ENCODE peak calls at places on chromosomes 2 and 18, in four cellular contexts. One of them, this sample, is unnamed.

GRCh38 chr2:211928186-211928585 is 610.4 kb downstream of the ERBB4 start:
- DNase-seq in spleen: no peak
- DNase-seq in effector memory CD4-positive, alpha-beta T cell: no peak
- DNase-seq in CD8-positive, alpha-beta T cell: no peak
- DNase-seq in this sample: no peak

GRCh38 chr2:17643031-17643615 is 102.6 kb downstream of the VSNL1 start:
- DNase-seq in spleen: no peak
- DNase-seq in effector memory CD4-positive, alpha-beta T cell: no peak
- DNase-seq in CD8-positive, alpha-beta T cell: no peak
- DNase-seq in this sample: no peak

GRCh38 chr2:3399829-3400228 is 20.3 kb downstream of the TRAPPC12 start:
- DNase-seq in spleen: no peak
- DNase-seq in effector memory CD4-positive, alpha-beta T cell: no peak
- DNase-seq in CD8-positive, alpha-beta T cell: no peak
- DNase-seq in this sample: no peak

GRCh38 chr2:49954074-49954473 is 799.8 kb upstream of the FSHR start:
- DNase-seq in spleen: no peak
- DNase-seq in effector memory CD4-positive, alpha-beta T cell: no peak
- DNase-seq in CD8-positive, alpha-beta T cell: no peak
- DNase-seq in this sample: no peak

GRCh38 chr2:43121915-43122314 is 104.5 kb downstream of the ZFP36L2 start:
- DNase-seq in spleen: no peak
- DNase-seq in effector memory CD4-positive, alpha-beta T cell: no peak
- DNase-seq in CD8-positive, alpha-beta T cell: no peak
- DNase-seq in this sample: no peak

GRCh38 chr2:62501794-62502500 is 4.0 kb downstream of the TMEM17 start:
- DNase-seq in spleen: no peak
- DNase-seq in effector memory CD4-positive, alpha-beta T cell: no peak
- DNase-seq in CD8-positive, alpha-beta T cell: no peak
- DNase-seq in this sample: no peak

GRCh38 chr2:121071058-121071504 is 213.9 kb downstream of the TFCP2L1 start:
- DNase-seq in spleen: no peak
- DNase-seq in effector memory CD4-positive, alpha-beta T cell: no peak
- DNase-seq in CD8-positive, alpha-beta T cell: no peak
- DNase-seq in this sample: no peak

GRCh38 chr2:165778653-165779451 is 15.2 kb downstream of the GALNT3 start:
- DNase-seq in spleen: no peak
- DNase-seq in effector memory CD4-positive, alpha-beta T cell: no peak
- DNase-seq in CD8-positive, alpha-beta T cell: no peak
- DNase-seq in this sample: no peak

GRCh38 chr18:62420151-62420512 is 95.0 kb downstream of the TNFRSF11A start:
- DNase-seq in spleen: no peak
- DNase-seq in effector memory CD4-positive, alpha-beta T cell: no peak
- DNase-seq in CD8-positive, alpha-beta T cell: no peak
- DNase-seq in this sample: no peak

GRCh38 chr2:9373047-9373446 is 50.3 kb downstream of the ITGB1BP1 start:
- DNase-seq in spleen: no peak
- DNase-seq in effector memory CD4-positive, alpha-beta T cell: no peak
- DNase-seq in CD8-positive, alpha-beta T cell: no peak
- DNase-seq in this sample: no peak

GRCh38 chr2:57759131-57759530 is 287.5 kb upstream of the VRK2 start:
- DNase-seq in spleen: no peak
- DNase-seq in effector memory CD4-positive, alpha-beta T cell: no peak
- DNase-seq in CD8-positive, alpha-beta T cell: no peak
- DNase-seq in this sample: no peak

DNA sequence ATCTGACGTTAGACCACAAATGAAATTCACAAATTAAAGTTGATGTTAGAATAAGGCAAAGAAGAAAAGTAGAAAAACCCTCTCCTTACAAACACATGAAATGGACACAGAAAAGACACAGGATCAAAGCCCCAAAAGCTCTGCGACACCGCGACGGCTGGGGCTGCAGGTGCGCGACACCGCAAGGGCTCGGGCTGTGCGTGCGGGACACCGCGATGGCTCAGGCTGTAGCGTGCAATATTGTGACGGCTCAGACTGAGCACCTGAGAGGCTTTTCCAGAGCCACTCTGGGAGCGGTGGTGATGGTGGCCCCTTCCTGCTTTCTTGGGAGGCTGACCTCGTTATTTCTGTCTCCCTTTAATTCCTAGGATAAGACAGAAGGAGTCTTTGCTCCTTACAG is 256.9 kb downstream of the TWIST2 start:
- DNase-seq in spleen: no peak
- DNase-seq in effector memory CD4-positive, alpha-beta T cell: no peak
- DNase-seq in CD8-positive, alpha-beta T cell: no peak
- DNase-seq in this sample: no peak
- H3K36me3 ChIP-seq in spleen: peaks cover 100% of the 10 kb centered on the region
- H3K36me3 ChIP-seq in effector memory CD4-positive, alpha-beta T cell: peaks cover 88% of the 10 kb centered on the region
- H3K36me3 ChIP-seq in CD8-positive, alpha-beta T cell: peaks cover 29% of the 10 kb centered on the region
- H3K36me3 ChIP-seq in this sample: peaks cover 80% of the 10 kb centered on the region

GRCh38 chr18:23668731-23669130 is 6.0 kb upstream of the ANKRD29 start:
- DNase-seq in spleen: no peak
- DNase-seq in effector memory CD4-positive, alpha-beta T cell: no peak
- DNase-seq in CD8-positive, alpha-beta T cell: no peak
- DNase-seq in this sample: no peak
- H3K4me3 ChIP-seq in spleen: no peak overlapping the region
- H3K4me3 ChIP-seq in effector memory CD4-positive, alpha-beta T cell: no peak overlapping the region
- H3K4me3 ChIP-seq in CD8-positive, alpha-beta T cell: no peak overlapping the region
- H3K4me3 ChIP-seq in this sample: no peak overlapping the region

GRCh38 chr2:241225983-241226382 is 37.5 kb downstream of the ANO7 start:
- DNase-seq in spleen: no peak
- DNase-seq in effector memory CD4-positive, alpha-beta T cell: no peak
- DNase-seq in CD8-positive, alpha-beta T cell: no peak
- DNase-seq in this sample: no peak
- H3K36me3 ChIP-seq in spleen: peaks cover 59% of the 10 kb centered on the region
- H3K36me3 ChIP-seq in effector memory CD4-positive, alpha-beta T cell: peaks cover 31% of the 10 kb centered on the region
- H3K36me3 ChIP-seq in CD8-positive, alpha-beta T cell: peaks cover 29% of the 10 kb centered on the region
- H3K36me3 ChIP-seq in this sample: peaks cover 34% of the 10 kb centered on the region

GRCh38 chr2:159605441-159606178 is 10.7 kb downstream of the BAZ2B start:
- DNase-seq in spleen: no peak
- DNase-seq in effector memory CD4-positive, alpha-beta T cell: no peak
- DNase-seq in CD8-positive, alpha-beta T cell: no peak
- DNase-seq in this sample: no peak

GRCh38 chr2:159604159-159604558 is 12.2 kb downstream of the BAZ2B start:
- DNase-seq in spleen: no peak
- DNase-seq in effector memory CD4-positive, alpha-beta T cell: no peak
- DNase-seq in CD8-positive, alpha-beta T cell: no peak
- DNase-seq in this sample: no peak

GRCh38 chr2:159608108-159608507 is 8.2 kb downstream of the BAZ2B start:
- DNase-seq in spleen: no peak
- DNase-seq in effector memory CD4-positive, alpha-beta T cell: no peak
- DNase-seq in CD8-positive, alpha-beta T cell: no peak
- DNase-seq in this sample: no peak

GRCh38 chr2:159608723-159609308 is 7.5 kb downstream of the BAZ2B start:
- DNase-seq in spleen: no peak
- DNase-seq in effector memory CD4-positive, alpha-beta T cell: no peak
- DNase-seq in CD8-positive, alpha-beta T cell: no peak
- DNase-seq in this sample: no peak

GRCh38 chr2:159606287-159606686 is 10.1 kb downstream of the BAZ2B start:
- DNase-seq in spleen: no peak
- DNase-seq in effector memory CD4-positive, alpha-beta T cell: no peak
- DNase-seq in CD8-positive, alpha-beta T cell: no peak
- DNase-seq in this sample: no peak
- H3K4me3 ChIP-seq in spleen: no peak overlapping the region
- H3K4me3 ChIP-seq in effector memory CD4-positive, alpha-beta T cell: no peak overlapping the region
- H3K4me3 ChIP-seq in CD8-positive, alpha-beta T cell: no peak overlapping the region
- H3K4me3 ChIP-seq in this sample: no peak overlapping the region

GRCh38 chr18:6955304-6955703 is 162.3 kb downstream of the LAMA1 start:
- DNase-seq in spleen: no peak
- DNase-seq in effector memory CD4-positive, alpha-beta T cell: no peak
- DNase-seq in CD8-positive, alpha-beta T cell: no peak
- DNase-seq in this sample: no peak
- H3K36me3 ChIP-seq in spleen: no peaks in the 10 kb centered on the region
- H3K36me3 ChIP-seq in effector memory CD4-positive, alpha-beta T cell: no peaks in the 10 kb centered on the region
- H3K36me3 ChIP-seq in CD8-positive, alpha-beta T cell: no peaks in the 10 kb centered on the region
- H3K36me3 ChIP-seq in this sample: no peaks in the 10 kb centered on the region

DNA sequence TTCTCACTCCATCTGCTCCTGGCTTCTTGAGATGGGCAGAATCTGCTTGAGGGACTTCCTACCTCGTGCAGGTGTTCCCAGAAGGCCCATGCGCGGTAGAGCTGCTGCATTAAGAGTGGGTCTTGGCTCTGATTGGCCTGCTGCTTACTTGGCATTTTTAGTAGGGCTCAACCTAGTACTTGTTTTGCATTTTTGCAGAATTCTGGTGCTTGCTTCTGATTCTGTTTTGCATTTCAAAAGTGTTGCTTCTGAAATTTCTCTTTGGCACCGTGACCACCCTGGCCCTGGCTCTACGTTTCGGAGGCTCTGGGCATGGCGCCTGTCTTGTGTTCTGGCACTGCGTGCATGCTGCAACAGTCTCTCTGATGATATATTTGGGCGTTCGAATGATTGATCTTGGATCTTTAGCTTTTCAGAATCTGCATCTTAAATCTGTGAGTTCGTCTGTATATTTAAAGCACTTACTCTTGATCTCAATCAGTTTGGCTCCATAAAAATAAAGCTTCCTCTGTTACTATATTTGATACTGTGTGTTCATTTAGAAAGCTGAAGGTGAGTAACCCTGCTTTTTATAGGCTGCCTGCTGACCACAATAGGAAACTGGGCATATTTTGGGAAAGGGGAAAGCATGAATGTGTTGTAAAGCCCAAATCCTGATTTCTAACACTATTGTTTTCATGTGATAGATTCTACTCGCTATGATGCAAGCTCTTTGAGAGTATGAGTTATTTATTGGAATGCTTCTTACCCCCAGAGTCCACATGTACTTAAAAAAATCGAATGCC is 22.2 kb downstream of the EFR3B start:
- DNase-seq in spleen: no peak
- DNase-seq in effector memory CD4-positive, alpha-beta T cell: no peak
- DNase-seq in CD8-positive, alpha-beta T cell: no peak
- DNase-seq in this sample: no peak
- H3K4me3 ChIP-seq in spleen: no peak overlapping the region
- H3K4me3 ChIP-seq in effector memory CD4-positive, alpha-beta T cell: no peak overlapping the region
- H3K4me3 ChIP-seq in CD8-positive, alpha-beta T cell: no peak overlapping the region
- H3K4me3 ChIP-seq in this sample: no peak overlapping the region

GRCh38 chr2:239096676-239097427 is 249.0 kb downstream of the TWIST2 start:
- DNase-seq in spleen: no peak
- DNase-seq in effector memory CD4-positive, alpha-beta T cell: no peak
- DNase-seq in CD8-positive, alpha-beta T cell: no peak
- DNase-seq in this sample: no peak
- H3K36me3 ChIP-seq in spleen: peaks cover 96% of the 10 kb centered on the region
- H3K36me3 ChIP-seq in effector memory CD4-positive, alpha-beta T cell: peaks cover 40% of the 10 kb centered on the region
- H3K36me3 ChIP-seq in CD8-positive, alpha-beta T cell: peaks cover 11% of the 10 kb centered on the region
- H3K36me3 ChIP-seq in this sample: peaks cover 50% of the 10 kb centered on the region

DNA sequence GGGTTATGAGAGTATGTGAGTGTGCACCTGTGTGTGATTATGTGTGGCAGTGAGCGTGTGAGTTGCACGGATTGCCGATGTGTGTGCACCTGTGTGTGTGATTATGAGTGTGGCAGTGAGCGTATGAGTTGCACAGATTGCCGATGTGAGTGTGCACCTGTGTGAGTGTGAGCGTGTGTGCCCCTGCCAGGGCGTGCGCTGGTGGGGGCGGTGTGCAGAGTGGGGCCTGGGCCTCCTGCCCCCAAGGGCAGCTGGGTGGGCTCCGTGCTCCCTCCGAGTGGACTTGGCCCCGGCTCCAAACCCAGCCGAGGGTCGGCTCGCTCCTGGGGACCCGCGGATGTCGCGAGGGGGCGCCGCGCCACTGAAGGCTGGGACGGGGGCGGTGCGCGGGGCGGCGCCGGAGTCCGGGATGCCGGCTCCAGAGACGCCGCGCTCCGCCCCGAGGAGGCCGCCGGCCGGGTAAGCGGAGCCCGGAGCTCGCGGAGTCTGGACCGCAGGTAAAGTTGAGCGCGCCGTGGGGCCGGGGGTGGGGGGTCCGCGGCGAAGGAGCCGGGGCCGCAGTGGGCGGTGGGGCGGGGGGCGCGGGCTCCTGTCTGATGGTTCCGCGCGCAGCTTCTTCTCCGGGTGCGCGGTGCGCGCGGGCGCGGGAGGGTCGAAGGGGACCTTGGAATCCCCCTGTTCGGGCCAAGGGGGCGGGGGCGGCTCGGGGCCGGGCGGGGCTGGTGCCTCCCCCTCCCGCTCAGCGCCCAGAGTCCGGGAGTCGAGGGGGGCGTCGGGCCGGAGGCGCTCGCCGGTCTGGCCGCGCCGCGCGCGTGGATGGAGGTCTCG is at the start of gene KCNG2:
- DNase-seq in spleen: peak; percentile 87
- DNase-seq in effector memory CD4-positive, alpha-beta T cell: no peak
- DNase-seq in CD8-positive, alpha-beta T cell: no peak
- DNase-seq in this sample: no peak
- H3K4me3 ChIP-seq in spleen: peak within 1 kb of the TSS; percentile 39
- H3K4me3 ChIP-seq in effector memory CD4-positive, alpha-beta T cell: no peak within 1 kb of the TSS
- H3K4me3 ChIP-seq in CD8-positive, alpha-beta T cell: no peak within 1 kb of the TSS
- H3K4me3 ChIP-seq in this sample: no peak within 1 kb of the TSS

GRCh38 chr2:25238920-25239319 is 70.5 kb upstream of the POMC start:
- DNase-seq in spleen: no peak
- DNase-seq in effector memory CD4-positive, alpha-beta T cell: no peak
- DNase-seq in CD8-positive, alpha-beta T cell: no peak
- DNase-seq in this sample: no peak

GRCh38 chr2:25234756-25235155 is 66.4 kb upstream of the POMC start:
- DNase-seq in spleen: no peak
- DNase-seq in effector memory CD4-positive, alpha-beta T cell: no peak
- DNase-seq in CD8-positive, alpha-beta T cell: no peak
- DNase-seq in this sample: no peak

GRCh38 chr2:25233916-25234610 is 65.7 kb upstream of the POMC start:
- DNase-seq in spleen: no peak
- DNase-seq in effector memory CD4-positive, alpha-beta T cell: no peak
- DNase-seq in CD8-positive, alpha-beta T cell: no peak
- DNase-seq in this sample: no peak

GRCh38 chr2:25237764-25238163 is 69.4 kb upstream of the POMC start:
- DNase-seq in spleen: no peak
- DNase-seq in effector memory CD4-positive, alpha-beta T cell: no peak
- DNase-seq in CD8-positive, alpha-beta T cell: no peak
- DNase-seq in this sample: no peak

GRCh38 chr2:25236736-25237135 is 68.4 kb upstream of the POMC start:
- DNase-seq in spleen: no peak
- DNase-seq in effector memory CD4-positive, alpha-beta T cell: no peak
- DNase-seq in CD8-positive, alpha-beta T cell: no peak
- DNase-seq in this sample: no peak
- H3K36me3 ChIP-seq in spleen: peaks cover 100% of the 10 kb centered on the region
- H3K36me3 ChIP-seq in effector memory CD4-positive, alpha-beta T cell: peaks cover 93% of the 10 kb centered on the region
- H3K36me3 ChIP-seq in CD8-positive, alpha-beta T cell: peaks cover 76% of the 10 kb centered on the region
- H3K36me3 ChIP-seq in this sample: peaks cover 90% of the 10 kb centered on the region

This sample was measured in CD4-positive, CD25-positive, alpha-beta regulatory T cell.